ENCODE peak calls at places on chromosomes 7 and 10, in four cellular contexts. One of them, this sample, is unnamed. For H3K36me3, the result is how much of the 10 kb centered on the place peaks cover.

GRCh38 chr10:90435296-90435695 is 422.5 kb downstream of the HTR7 start:
- DNase-seq in endodermal cell: no peak
- DNase-seq in gastrocnemius medialis: no peak
- DNase-seq in spleen: no peak
- DNase-seq in this sample: no peak

GRCh38 chr7:133724694-133725093 is 402.4 kb upstream of the LRGUK start:
- DNase-seq in spleen: no peak
- DNase-seq in gastrocnemius medialis: no peak
- DNase-seq in endodermal cell: no peak
- DNase-seq in this sample: no peak

GRCh38 chr10:12707461-12708185 is 293.9 kb downstream of the CCDC3 start:
- DNase-seq in spleen: no peak
- DNase-seq in endodermal cell: peak
- DNase-seq in gastrocnemius medialis: no peak
- DNase-seq in this sample: peak

GRCh38 chr10:44898665-44899064 is 12.5 kb upstream of the TMEM72 start:
- DNase-seq in gastrocnemius medialis: no peak
- DNase-seq in endodermal cell: no peak
- DNase-seq in spleen: no peak
- DNase-seq in this sample: no peak

GRCh38 chr7:30613366-30614325 is 19.0 kb downstream of the GARS1 start:
- DNase-seq in spleen: no peak
- DNase-seq in endodermal cell: no peak
- DNase-seq in gastrocnemius medialis: no peak
- DNase-seq in this sample: no peak

GRCh38 chr7:94378396-94378795 is 16.3 kb upstream of the COL1A2 start:
- DNase-seq in endodermal cell: no peak
- DNase-seq in spleen: no peak
- DNase-seq in gastrocnemius medialis: no peak
- DNase-seq in this sample: no peak

GRCh38 chr7:124088590-124088989 is 55.7 kb upstream of the TMEM229A start:
- DNase-seq in gastrocnemius medialis: no peak
- DNase-seq in spleen: no peak
- DNase-seq in endodermal cell: no peak
- DNase-seq in this sample: no peak

GRCh38 chr7:83677180-83677866 is 28.4 kb upstream of the SEMA3E start:
- DNase-seq in endodermal cell: no peak
- DNase-seq in gastrocnemius medialis: no peak
- DNase-seq in spleen: no peak
- DNase-seq in this sample: peak

GRCh38 chr7:116342125-116342524 is 131.8 kb downstream of the TES start:
- DNase-seq in endodermal cell: no peak
- DNase-seq in spleen: no peak
- DNase-seq in gastrocnemius medialis: no peak
- DNase-seq in this sample: no peak

GRCh38 chr7:129359641-129360040 is 74.6 kb upstream of the STRIP2 start:
- DNase-seq in gastrocnemius medialis: no peak
- DNase-seq in endodermal cell: no peak
- DNase-seq in spleen: no peak
- DNase-seq in this sample: no peak

GRCh38 chr7:207418-208127 is 15.2 kb downstream of the FAM20C start:
- DNase-seq in spleen: no peak
- DNase-seq in endodermal cell: peak
- DNase-seq in gastrocnemius medialis: no peak
- DNase-seq in this sample: no peak

GRCh38 chr10:83539528-83540308 is 599.6 kb upstream of the GHITM start:
- DNase-seq in spleen: no peak
- DNase-seq in gastrocnemius medialis: peak
- DNase-seq in endodermal cell: peak
- DNase-seq in this sample: peak
- H3K4me3 ChIP-seq in spleen: no peak
- H3K4me3 ChIP-seq in gastrocnemius medialis: no peak
- H3K4me3 ChIP-seq in endodermal cell: no peak
- H3K4me3 ChIP-seq in this sample: no peak

GRCh38 chr7:48099781-48100180 is 10.7 kb downstream of the UPP1 start:
- DNase-seq in gastrocnemius medialis: no peak
- DNase-seq in endodermal cell: no peak
- DNase-seq in spleen: no peak
- DNase-seq in this sample: no peak

GRCh38 chr7:48101880-48102448 is 12.9 kb downstream of the UPP1 start:
- DNase-seq in gastrocnemius medialis: no peak
- DNase-seq in endodermal cell: peak
- DNase-seq in spleen: no peak
- DNase-seq in this sample: no peak

GRCh38 chr7:48098846-48099245 is 9.8 kb downstream of the UPP1 start:
- DNase-seq in spleen: no peak
- DNase-seq in gastrocnemius medialis: no peak
- DNase-seq in endodermal cell: peak
- DNase-seq in this sample: no peak

GRCh38 chr7:48102530-48102929 is 13.5 kb downstream of the UPP1 start:
- DNase-seq in endodermal cell: peak
- DNase-seq in gastrocnemius medialis: no peak
- DNase-seq in spleen: no peak
- DNase-seq in this sample: no peak

DNA sequence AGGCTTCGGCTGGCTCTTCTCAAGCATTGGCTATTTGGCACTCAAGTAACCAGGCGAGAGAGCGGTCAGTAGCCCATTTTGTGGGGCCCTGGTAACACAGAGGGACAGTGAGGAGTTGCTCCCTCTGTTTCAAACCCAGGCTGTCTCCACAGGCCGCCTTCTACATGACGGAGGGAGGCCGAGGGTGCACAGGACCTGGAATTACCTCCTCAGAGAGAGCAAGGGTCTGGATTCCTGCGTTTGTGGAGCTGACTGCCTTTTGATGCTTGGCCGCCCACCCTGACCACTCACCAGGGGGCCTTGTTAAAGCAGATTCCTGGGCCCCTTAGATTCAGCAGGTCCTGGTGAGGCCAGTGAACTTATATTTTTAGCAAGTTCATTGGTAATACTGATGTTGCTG is 12.3 kb downstream of the UPP1 start:
- DNase-seq in gastrocnemius medialis: no peak
- DNase-seq in endodermal cell: peak
- DNase-seq in spleen: no peak
- DNase-seq in this sample: no peak
- H3K36me3 ChIP-seq in gastrocnemius medialis: half or more
- H3K36me3 ChIP-seq in endodermal cell: half or more
- H3K36me3 ChIP-seq in spleen: under half
- H3K36me3 ChIP-seq in this sample: under half

GRCh38 chr10:72319416-72320254 is 35.1 kb downstream of the DNAJB12 start:
- DNase-seq in spleen: peak
- DNase-seq in endodermal cell: peak
- DNase-seq in gastrocnemius medialis: peak
- DNase-seq in this sample: peak
- TF ChIP-seq CTCF in spleen: peak
- TF ChIP-seq CTCF in endodermal cell: peak
- TF ChIP-seq CTCF in gastrocnemius medialis: no peak
- TF ChIP-seq CTCF in this sample: no peak

GRCh38 chr7:71466448-71467145 is 334.7 kb downstream of the GALNT17 start:
- DNase-seq in endodermal cell: no peak
- DNase-seq in spleen: no peak
- DNase-seq in gastrocnemius medialis: no peak
- DNase-seq in this sample: no peak
- H3K4me3 ChIP-seq in endodermal cell: peak
- H3K4me3 ChIP-seq in spleen: no peak
- H3K4me3 ChIP-seq in gastrocnemius medialis: no peak
- H3K4me3 ChIP-seq in this sample: no peak

GRCh38 chr10:110503528-110504110 is 5.9 kb downstream of the DUSP5 start:
- DNase-seq in spleen: no peak
- DNase-seq in gastrocnemius medialis: no peak
- DNase-seq in endodermal cell: no peak
- DNase-seq in this sample: no peak
- H3K36me3 ChIP-seq in spleen: under half
- H3K36me3 ChIP-seq in gastrocnemius medialis: under half
- H3K36me3 ChIP-seq in endodermal cell: half or more
- H3K36me3 ChIP-seq in this sample: under half

GRCh38 chr7:43652364-43652763 is 69.5 kb downstream of the STK17A start:
- DNase-seq in endodermal cell: no peak
- DNase-seq in spleen: no peak
- DNase-seq in gastrocnemius medialis: no peak
- DNase-seq in this sample: no peak
- TF ChIP-seq CTCF in endodermal cell: no peak
- TF ChIP-seq CTCF in spleen: no peak
- TF ChIP-seq CTCF in gastrocnemius medialis: no peak
- TF ChIP-seq CTCF in this sample: no peak

DNA sequence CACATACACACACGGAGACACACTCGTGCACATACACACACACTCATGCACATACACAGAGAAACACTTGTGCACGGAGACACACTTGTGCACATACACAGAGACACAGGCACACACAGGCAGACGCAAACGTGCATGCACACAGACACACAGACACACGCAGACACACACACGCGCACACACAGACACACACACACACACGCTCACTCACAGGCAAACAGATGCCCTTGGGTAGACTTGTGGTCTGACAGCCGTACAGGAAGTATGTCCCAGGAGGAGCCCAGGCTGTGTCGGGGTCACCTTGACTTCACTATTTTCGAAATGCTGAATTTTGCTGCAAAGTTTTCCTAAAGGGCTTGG is 538.0 kb downstream of the DNAJB6 start:
- DNase-seq in gastrocnemius medialis: no peak
- DNase-seq in spleen: no peak
- DNase-seq in endodermal cell: no peak
- DNase-seq in this sample: no peak
- H3K4me3 ChIP-seq in gastrocnemius medialis: no peak
- H3K4me3 ChIP-seq in spleen: peak
- H3K4me3 ChIP-seq in endodermal cell: no peak
- H3K4me3 ChIP-seq in this sample: no peak

DNA sequence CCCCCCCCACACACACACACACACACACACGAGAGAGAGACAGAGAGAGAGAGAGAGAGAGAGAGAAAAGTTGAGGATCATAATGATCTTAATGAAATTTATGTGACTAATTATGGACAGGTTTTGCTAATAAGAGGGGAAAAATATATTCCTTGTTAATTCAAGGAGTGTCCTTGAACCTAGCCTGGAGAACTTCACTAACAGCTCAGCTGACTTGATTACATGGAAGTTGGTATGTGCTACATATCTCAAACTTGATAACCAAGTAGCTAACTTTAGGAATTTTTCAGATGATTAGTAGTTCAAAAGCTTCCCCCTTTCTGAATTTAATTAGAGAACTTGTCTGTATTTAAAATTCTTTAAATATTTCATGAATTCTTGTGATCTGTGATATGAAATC is 15.3 kb downstream of the SLF2 start:
- DNase-seq in spleen: no peak
- DNase-seq in endodermal cell: no peak
- DNase-seq in gastrocnemius medialis: no peak
- DNase-seq in this sample: no peak
- H3K36me3 ChIP-seq in spleen: under half
- H3K36me3 ChIP-seq in endodermal cell: half or more
- H3K36me3 ChIP-seq in gastrocnemius medialis: half or more
- H3K36me3 ChIP-seq in this sample: under half